ENCODE peak calls at places on chromosomes 11 and 22, in five cellular contexts. I is suprapubic skin, W is ovary, K is HS-27A, X is RKO. O is an unnamed sample.
A peak's percentile ranks its signal among the peaks of the same experiment; 100 is the strongest.

GRCh38 chr11:35794850-35795249 is 132.3 kb downstream of the TRIM44 start:
- DNase-seq in I (no peak), W (no peak), K (peak; percentile 40), X (no peak), O (no peak)

GRCh38 chr11:64971421-64972233 is at the start of gene MAJIN:
- DNase-seq in I (peak; percentile 87), W (peak; percentile 86), K (no peak), X (no peak), O (peak; percentile 84)

GRCh38 chr22:22857607-22858558 is 29.7 kb upstream of the IGLL5 start:
- DNase-seq in I (peak; percentile 57), W (no peak), K (no peak), X (no peak), O (no peak)

GRCh38 chr11:129959687-129960086 is 42.9 kb downstream of the PRDM10 start:
- DNase-seq in I (no peak), W (no peak), K (no peak), X (no peak), O (no peak)

GRCh38 chr11:13924801-13925327 is 37.7 kb upstream of the SPON1 start:
- DNase-seq in I (no peak), W (no peak), K (no peak), X (no peak), O (no peak)

GRCh38 chr22:34833982-34834510 is 231.9 kb upstream of the ISX start:
- DNase-seq in I (no peak), W (no peak), K (no peak), X (no peak), O (no peak)

GRCh38 chr22:21764038-21764804 is 28.6 kb upstream of the YPEL1 start:
- DNase-seq in I (no peak), W (no peak), K (no peak), X (no peak), O (no peak)

GRCh38 chr11:93585758-93586157 is 42.6 kb upstream of the SMCO4 start:
- DNase-seq in I (no peak), W (no peak), K (no peak), X (peak; percentile 56), O (no peak)

GRCh38 chr22:23565288-23565941 is 14.7 kb downstream of the IGLL1 start:
- DNase-seq in I (no peak), W (no peak), K (no peak), X (peak; percentile 12), O (no peak)

GRCh38 chr22:32723632-32724031 is 77.9 kb upstream of the TIMP3 start:
- DNase-seq in I (no peak), W (peak; percentile 28), K (peak; percentile 38), X (no peak), O (peak; percentile 3)

GRCh38 chr11:131877246-131877645 is 506.8 kb downstream of the NTM start:
- DNase-seq in I (no peak), W (no peak), K (no peak), X (no peak), O (no peak)

GRCh38 chr11:126305699-126306098 is 1.8 kb downstream of the DCPS start:
- DNase-seq in I (no peak), W (no peak), K (no peak), X (no peak), O (no peak)

GRCh38 chr11:68890490-68891231 is 13.0 kb downstream of the MRPL21 start:
- DNase-seq in I (peak; percentile 94), W (no peak), K (no peak), X (no peak), O (no peak)

GRCh38 chr11:6640985-6641701 is 14.5 kb downstream of the DCHS1 start:
- DNase-seq in I (no peak), W (no peak), K (no peak), X (no peak), O (no peak)

GRCh38 chr11:72970557-72971118 is 156.4 kb downstream of the ATG16L2 start:
- DNase-seq in I (no peak), W (no peak), K (no peak), X (no peak), O (no peak)

O was measured in T-cell.